ENCODE peak calls at places on chromosomes 5 and 9, in four cellular contexts. P is foreskin keratinocyte; H is CD4-positive, CD25-positive, alpha-beta regulatory T cell; S is ovary. J is an unnamed sample. For H3K4me1, the result is how much of the 10 kb centered on the place peaks cover.

GRCh38 chr9:83959061-83959460 is 21.0 kb downstream of the HNRNPK start:
- DNase-seq in P (no peak), H (no peak), S (no peak), J (no peak)

GRCh38 chr9:76516350-76516749 is 57.4 kb downstream of the GCNT1 start:
- DNase-seq in P (peak), H (no peak), S (no peak), J (no peak)

GRCh38 chr5:134247825-134248224 is 22.0 kb upstream of the PPP2CA start:
- DNase-seq in P (no peak), H (no peak), S (no peak), J (no peak)

GRCh38 chr5:54628049-54628448 is 110.5 kb downstream of the SNX18 start:
- DNase-seq in P (no peak), H (no peak), S (no peak), J (no peak)

GRCh38 chr9:97276310-97276852 is 31.1 kb upstream of the CCDC180 start:
- DNase-seq in P (no peak), H (no peak), S (no peak), J (no peak)

GRCh38 chr5:138964547-138965174 is 89.5 kb upstream of the LRRTM2 start:
- DNase-seq in P (no peak), H (no peak), S (no peak), J (no peak)

GRCh38 chr5:95712347-95712958 is 18.7 kb upstream of the RHOBTB3 start:
- DNase-seq in P (peak), H (no peak), S (no peak), J (no peak)

GRCh38 chr5:138459311-138459710 is 6.0 kb upstream of the EGR1 start:
- DNase-seq in P (no peak), H (peak), S (no peak), J (peak)

GRCh38 chr5:13976867-13977479 is 32.5 kb upstream of the DNAH5 start:
- DNase-seq in P (peak), H (no peak), S (no peak), J (no peak)

GRCh38 chr9:133930046-133931015 is 61.8 kb downstream of the VAV2 start:
- DNase-seq in P (no peak), H (no peak), S (no peak), J (no peak)

GRCh38 chr5:68304421-68305052 is 89.0 kb downstream of the PIK3R1 start:
- DNase-seq in P (peak), H (no peak), S (no peak), J (no peak)

GRCh38 chr9:19934301-19934868 is 145.5 kb upstream of the SLC24A2 start:
- DNase-seq in P (no peak), H (no peak), S (no peak), J (no peak)

GRCh38 chr5:9716838-9717281 is 86.7 kb upstream of the TAS2R1 start:
- DNase-seq in P (peak), H (no peak), S (no peak), J (no peak)

GRCh38 chr5:13585324-13585723 is 359.2 kb downstream of the DNAH5 start:
- DNase-seq in P (no peak), H (no peak), S (no peak), J (no peak)

GRCh38 chr5:81180780-81181179 is 52.3 kb upstream of the CKMT2 start:
- DNase-seq in P (no peak), H (no peak), S (no peak), J (no peak)

GRCh38 chr9:36590246-36590645 is 17.6 kb downstream of the MELK start:
- DNase-seq in P (no peak), H (no peak), S (no peak), J (no peak)

GRCh38 chr5:144335561-144335960 is 164.9 kb downstream of the KCTD16 start:
- DNase-seq in P (no peak), H (no peak), S (no peak), J (no peak)

GRCh38 chr5:178332096-178332780 is 99.6 kb upstream of the PHYKPL start:
- DNase-seq in P (no peak), H (no peak), S (no peak), J (no peak)

GRCh38 chr5:135139397-135140134 is 105.5 kb upstream of the PITX1 start:
- DNase-seq in P (peak), H (no peak), S (no peak), J (no peak)

GRCh38 chr5:50655810-50656205 is 10.6 kb upstream of the PARP8 start:
- DNase-seq in P (peak), H (no peak), S (no peak), J (no peak)

GRCh38 chr5:16510123-16510522 is 44.5 kb upstream of the ZNF622 start:
- DNase-seq in P (peak), H (no peak), S (no peak), J (no peak)

GRCh38 chr5:16507716-16508115 is 42.1 kb upstream of the ZNF622 start:
- DNase-seq in P (peak), H (no peak), S (no peak), J (no peak)

GRCh38 chr5:16505904-16506303 is 40.3 kb upstream of the ZNF622 start:
- DNase-seq in P (no peak), H (no peak), S (no peak), J (no peak)

GRCh38 chr5:16505140-16505891 is 39.7 kb upstream of the ZNF622 start:
- DNase-seq in P (no peak), H (no peak), S (no peak), J (no peak)

GRCh38 chr5:16508730-16509531 is 43.3 kb upstream of the ZNF622 start:
- DNase-seq in P (peak), H (no peak), S (no peak), J (no peak)
- H3K27ac ChIP-seq in P (peak), H (no peak), S (no peak), J (no peak)

GRCh38 chr9:4718911-4719310 is 22.1 kb downstream of the AK3 start:
- DNase-seq in P (no peak), H (no peak), S (no peak), J (no peak)
- H3K4me1 ChIP-seq in P (under half), H (under half), S (under half), J (under half)

GRCh38 chr5:160082589-160082988 is 36.7 kb downstream of the PWWP2A start:
- DNase-seq in P (no peak), H (no peak), S (no peak), J (no peak)

GRCh38 chr5:160083012-160083436 is 36.2 kb downstream of the PWWP2A start:
- DNase-seq in P (peak), H (no peak), S (no peak), J (no peak)

GRCh38 chr5:160083501-160083900 is 35.7 kb downstream of the PWWP2A start:
- DNase-seq in P (peak), H (no peak), S (no peak), J (no peak)

GRCh38 chr5:160079753-160080152 is 39.5 kb downstream of the PWWP2A start:
- DNase-seq in P (no peak), H (no peak), S (no peak), J (no peak)

GRCh38 chr5:160081495-160081894 is 37.8 kb downstream of the PWWP2A start:
- DNase-seq in P (no peak), H (no peak), S (no peak), J (no peak)
- H3K27ac ChIP-seq in P (no peak), H (no peak), S (no peak), J (no peak)

GRCh38 chr9:127971357-127972315 is 9.2 kb downstream of the EEIG1 start:
- DNase-seq in P (no peak), H (no peak), S (peak), J (peak)
- H3K4me1 ChIP-seq in P (under half), H (half or more), S (half or more), J (half or more)

DNA sequence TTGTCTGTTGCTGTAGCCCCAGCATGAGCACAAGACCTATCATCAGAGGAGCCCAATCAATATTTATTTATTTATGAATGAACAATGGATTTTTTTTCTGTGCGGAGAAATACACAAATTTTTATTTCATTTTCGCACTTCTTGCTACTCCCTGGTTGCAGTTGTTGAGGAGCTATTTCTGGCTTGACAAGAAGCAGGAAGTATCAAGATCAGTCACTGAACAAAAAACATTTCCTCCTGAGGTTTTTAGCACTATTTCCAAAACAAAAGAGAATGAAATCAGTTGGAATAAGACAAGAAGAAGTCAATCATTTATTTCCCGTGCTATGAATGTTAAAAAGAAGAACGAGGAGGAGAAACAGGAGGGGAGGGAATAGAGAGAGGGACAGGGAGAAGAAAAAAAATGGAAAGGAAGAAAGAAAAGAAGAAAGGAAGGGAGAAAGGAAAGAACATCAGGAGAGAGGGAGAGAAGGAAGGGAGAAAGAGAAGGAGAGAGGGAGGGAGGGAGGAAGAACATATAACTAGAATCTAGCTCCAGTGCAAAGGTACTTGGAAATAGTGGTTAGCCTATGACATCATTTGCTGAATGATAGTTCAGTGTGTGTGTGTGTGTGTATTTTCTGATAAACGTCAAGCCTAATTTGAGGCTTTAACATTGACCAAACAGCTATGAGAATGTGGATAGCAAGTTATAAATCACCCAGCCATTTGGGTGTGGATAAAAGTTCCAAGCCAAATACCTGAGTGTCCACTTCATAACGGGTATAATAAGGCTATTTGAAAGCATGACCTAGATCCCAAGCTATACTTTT is 586.0 kb downstream of the EBF1 start:
- DNase-seq in P (peak), H (no peak), S (no peak), J (no peak)
- H3K27ac ChIP-seq in P (no peak), H (no peak), S (no peak), J (no peak)

DNA sequence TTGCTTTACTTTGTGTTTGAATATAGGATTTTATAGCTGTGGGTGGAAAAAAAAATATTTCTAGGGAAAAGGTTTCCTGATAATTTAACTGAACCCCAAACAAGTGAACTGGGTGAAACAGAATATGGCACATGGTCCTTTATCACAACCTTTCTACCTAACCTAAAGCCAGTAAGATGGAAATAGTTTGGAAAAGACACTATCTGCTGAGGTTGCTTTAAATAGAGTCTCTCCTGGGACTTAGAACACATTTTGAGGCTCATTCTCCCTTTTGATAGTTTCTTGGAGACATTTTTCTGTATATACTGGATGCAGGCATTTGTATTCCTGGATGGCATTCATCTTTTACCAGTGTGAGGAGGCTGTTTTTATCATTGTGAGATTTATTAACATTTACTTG is 39.4 kb downstream of the BASP1 start:
- DNase-seq in P (no peak), H (no peak), S (no peak), J (no peak)
- H3K4me1 ChIP-seq in P (under half), H (under half), S (under half), J (under half)

GRCh38 chr5:74685979-74686631 is 1.1 kb downstream of the HEXB start:
- DNase-seq in P (no peak), H (no peak), S (no peak), J (no peak)
- H3K27ac ChIP-seq in P (peak), H (peak), S (peak), J (peak)

DNA sequence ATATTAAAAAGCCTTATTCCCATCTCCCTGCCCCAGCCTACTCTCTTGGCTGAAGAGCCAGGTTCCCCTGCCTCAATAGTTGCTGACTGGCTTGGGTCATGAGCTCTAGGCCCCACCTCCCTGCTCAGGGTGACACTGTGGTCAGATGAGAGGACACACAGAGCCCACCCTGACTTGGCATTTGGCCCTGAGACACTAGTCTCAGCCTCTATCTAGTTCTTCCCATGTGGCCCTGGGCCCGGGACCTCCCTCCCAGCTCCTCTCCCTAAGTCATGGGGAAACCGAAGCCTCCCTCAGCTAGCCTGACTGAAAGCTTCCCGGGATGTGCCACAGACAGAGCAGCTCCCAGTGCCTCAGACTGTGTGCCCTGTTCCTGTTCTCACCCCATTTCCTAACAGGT is 5.8 kb upstream of the MYOZ3 start:
- DNase-seq in P (no peak), H (no peak), S (no peak), J (no peak)
- H3K4me1 ChIP-seq in P (under half), H (under half), S (under half), J (under half)

J was measured in effector memory CD4-positive, alpha-beta T cell.